ENCODE peak calls at places on chromosomes 13 and 19, in nine cellular contexts. T is GM23338, J is PC-3, Q is OCI-LY7, B is GM23248, Z is HCT116, Y is neural progenitor cell, O is SK-N-SH, D is MM.1S. V is an unnamed sample.

GRCh38 chr19:425056-425455 is 16.1 kb upstream of the C2CD4C start:
- DNase-seq in J (no peak), D (no peak), T (no peak), Q (no peak), O (no peak), Y (no peak), B (no peak), Z (no peak), V (no peak)

GRCh38 chr19:7199613-7200533 is 94.3 kb downstream of the INSR start:
- DNase-seq in Y (no peak), D (no peak), Z (peak), B (no peak), O (no peak), Q (peak), T (no peak), J (no peak), V (peak)

GRCh38 chr13:78137404-78138142 is 218.9 kb upstream of the EDNRB start:
- DNase-seq in Y (peak), Z (peak), Q (peak), T (peak), O (peak), J (peak), B (peak), D (peak), V (peak)

GRCh38 chr13:75687145-75687763 is 51.1 kb downstream of the LMO7 start:
- DNase-seq in Q (peak), Z (peak), T (peak), D (peak), B (peak), J (peak), Y (peak), O (peak), V (peak)

GRCh38 chr19:28046932-28047331 is 1166.0 kb downstream of the UQCRFS1 start:
- DNase-seq in Z (no peak), Q (no peak), D (no peak), T (no peak), Y (no peak), B (no peak), J (no peak), O (no peak), V (no peak)

GRCh38 chr13:100898431-100898830 is 223.8 kb upstream of the TMTC4 start:
- DNase-seq in Y (no peak), T (no peak), B (peak), J (no peak), Z (no peak), O (no peak), Q (no peak), D (no peak), V (no peak)

GRCh38 chr13:47433461-47434005 is 536.7 kb upstream of the HTR2A start:
- DNase-seq in B (peak), D (no peak), J (peak), Q (no peak), T (no peak), Y (no peak), Z (no peak), O (no peak), V (no peak)

GRCh38 chr19:37778613-37779138 is 710 bp downstream of the ZNF573 start:
- DNase-seq in Y (peak), Z (no peak), B (peak), Q (peak), O (peak), D (no peak), J (no peak), T (peak), V (peak)

GRCh38 chr13:46728777-46729176 is 68.2 kb downstream of the ESD start:
- DNase-seq in Z (no peak), J (peak), T (peak), D (no peak), Y (peak), B (peak), O (no peak), Q (peak), V (no peak)

GRCh38 chr13:51397262-51397933 is 55.4 kb downstream of the INTS6 start:
- DNase-seq in T (peak), Q (no peak), Y (peak), B (peak), O (peak), J (no peak), D (no peak), Z (no peak), V (peak)

GRCh38 chr19:10567696-10568443 is 909 bp downstream of the CDKN2D start:
- DNase-seq in Z (no peak), O (no peak), Q (no peak), B (peak), Y (no peak), J (no peak), T (no peak), D (no peak), V (no peak)

GRCh38 chr19:34998777-34999497 is 1.2 kb upstream of the GRAMD1A start:
- DNase-seq in D (no peak), J (no peak), O (peak), Y (no peak), Q (no peak), B (no peak), T (peak), Z (no peak), V (no peak)

GRCh38 chr13:37618554-37618953 is 20.0 kb upstream of the POSTN start:
- DNase-seq in D (no peak), O (no peak), J (no peak), T (no peak), Z (no peak), Q (no peak), B (peak), Y (no peak), V (no peak)

GRCh38 chr13:101917833-101918755 is 465.6 kb downstream of the ITGBL1 start:
- DNase-seq in O (peak), Q (no peak), T (peak), J (no peak), D (no peak), B (no peak), Y (peak), Z (no peak), V (no peak)

GRCh38 chr13:37202264-37202663 is 96.8 kb upstream of the CSNK1A1L start:
- DNase-seq in T (no peak), J (no peak), Z (no peak), B (peak), D (no peak), Y (no peak), Q (no peak), O (no peak), V (no peak)

GRCh38 chr13:27289016-27289665 is 18.5 kb downstream of the RASL11A start:
- DNase-seq in O (no peak), T (no peak), Y (no peak), Z (no peak), J (no peak), Q (no peak), D (no peak), B (no peak), V (no peak)

GRCh38 chr13:86051134-86052103 is 252.2 kb upstream of the SLITRK6 start:
- DNase-seq in Y (no peak), D (no peak), B (no peak), Z (no peak), J (peak), Q (no peak), T (peak), O (no peak), V (peak)

GRCh38 chr13:32407854-32408253 is 20.1 kb downstream of the N4BP2L1 start:
- DNase-seq in D (no peak), Q (no peak), B (no peak), T (no peak), Z (no peak), J (no peak), Y (no peak), O (no peak), V (no peak)

GRCh38 chr13:41495044-41495443 is 37.7 kb downstream of the RGCC start:
- DNase-seq in Z (no peak), B (no peak), O (no peak), Y (peak), Q (no peak), D (no peak), T (no peak), J (no peak), V (no peak)

GRCh38 chr13:102657630-102658029 is 37.2 kb downstream of the METTL21C start:
- DNase-seq in Q (no peak), Y (no peak), J (no peak), T (no peak), O (no peak), Z (no peak), B (peak), D (no peak), V (no peak)

GRCh38 chr19:1855040-1855827 is 7.0 kb upstream of the REXO1 start:
- DNase-seq in Z (peak), O (peak), B (peak), T (peak), D (peak), Y (peak), J (peak), Q (peak), V (peak)

GRCh38 chr13:108220042-108220441 is 1.9 kb downstream of the ABHD13 start:
- DNase-seq in O (no peak), Z (peak), Y (no peak), Q (no peak), T (peak), D (no peak), J (peak), B (no peak), V (peak)

GRCh38 chr13:22076658-22077057 is 405.8 kb downstream of the FGF9 start:
- DNase-seq in Y (no peak), Q (no peak), Z (no peak), J (no peak), O (no peak), B (no peak), D (no peak), T (no peak), V (no peak)

GRCh38 chr19:38684078-38684861 is 36.8 kb downstream of the ACTN4 start:
- DNase-seq in O (no peak), D (peak), J (peak), Z (peak), B (peak), T (no peak), Y (no peak), Q (no peak), V (peak)

GRCh38 chr13:40706439-40706838 is 40.0 kb upstream of the FOXO1 start:
- DNase-seq in J (no peak), Q (peak), Z (no peak), Y (no peak), D (no peak), B (no peak), T (no peak), O (no peak), V (no peak)

GRCh38 chr19:29714371-29714952 is 599 bp downstream of the C19orf12 start:
- DNase-seq in B (peak), D (no peak), Q (no peak), J (no peak), Z (no peak), Y (no peak), O (no peak), T (no peak), V (no peak)

GRCh38 chr13:34967851-34968562 is 25.9 kb downstream of the NBEA start:
- DNase-seq in D (no peak), B (no peak), Y (no peak), J (peak), Z (no peak), O (no peak), T (no peak), Q (no peak), V (no peak)

GRCh38 chr13:19838726-19839342 is 24.6 kb downstream of the ZMYM5 start:
- DNase-seq in Q (no peak), Z (no peak), Y (no peak), T (no peak), D (no peak), B (peak), J (no peak), O (no peak), V (no peak)

GRCh38 chr19:8004723-8005513 is 523 bp downstream of the ELAVL1 start:
- DNase-seq in T (peak), J (peak), Z (no peak), D (peak), Q (peak), B (peak), Y (no peak), O (peak), V (peak)

GRCh38 chr19:57321164-57321563 is 892 bp downstream of the ZNF543 start:
- DNase-seq in Z (no peak), O (no peak), B (peak), Q (no peak), Y (no peak), J (no peak), T (no peak), D (no peak), V (no peak)

GRCh38 chr13:31201341-31202024 is 1.7 kb downstream of the B3GLCT start:
- DNase-seq in J (peak), Y (no peak), D (no peak), Z (no peak), T (no peak), B (peak), O (peak), Q (no peak), V (no peak)

GRCh38 chr13:42094641-42095040 is 46.2 kb downstream of the DGKH start:
- DNase-seq in Z (no peak), T (no peak), O (no peak), B (no peak), D (no peak), J (no peak), Q (no peak), Y (no peak), V (no peak)

GRCh38 chr19:21947775-21948174 is 63.0 kb downstream of the ZNF208 start:
- DNase-seq in B (no peak), Q (peak), T (peak), J (no peak), Y (no peak), D (no peak), Z (peak), O (peak), V (no peak)

GRCh38 chr13:49373699-49374098 is 70.2 kb downstream of the CAB39L start:
- DNase-seq in D (no peak), B (peak), Q (peak), O (no peak), Y (no peak), J (no peak), T (no peak), Z (no peak), V (no peak)

GRCh38 chr13:86870388-86870966 is 800.7 kb upstream of the SLITRK5 start:
- DNase-seq in Q (peak), D (no peak), T (peak), B (peak), O (peak), Y (peak), J (peak), Z (no peak), V (peak)

GRCh38 chr19:33631628-33631995 is 9.9 kb downstream of the CHST8 start:
- DNase-seq in Y (no peak), Z (no peak), T (no peak), J (no peak), B (no peak), O (no peak), D (no peak), Q (no peak), V (no peak)

DNA sequence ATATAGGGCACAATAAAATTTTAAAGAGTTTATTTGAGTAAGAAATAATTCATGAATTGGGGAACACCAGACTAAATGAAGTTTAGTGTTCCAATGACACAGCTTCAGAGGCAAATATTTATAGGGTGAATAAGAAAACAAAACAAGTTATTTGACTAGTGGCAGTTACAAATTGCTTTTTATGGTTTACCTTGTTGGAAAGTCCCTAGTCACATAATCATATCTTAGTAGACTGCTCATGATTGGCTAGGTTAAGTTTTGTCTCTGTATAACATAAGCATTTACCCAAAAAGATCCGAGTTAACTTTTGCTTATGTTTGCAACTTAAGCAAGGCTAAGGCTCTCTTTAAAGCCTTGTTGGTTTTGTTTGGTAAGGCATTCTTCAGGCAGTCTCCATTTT is 224.7 kb upstream of the MIR17HG start:
- DNase-seq in J (no peak), Y (no peak), D (peak), B (no peak), Z (no peak), Q (no peak), O (no peak), T (no peak), V (no peak)
- H2AFZ ChIP-seq in J (no peak), Y (no peak), D (no peak), B (no peak), Z (no peak), Q (peak), O (no peak), T (no peak), V (no peak)

DNA sequence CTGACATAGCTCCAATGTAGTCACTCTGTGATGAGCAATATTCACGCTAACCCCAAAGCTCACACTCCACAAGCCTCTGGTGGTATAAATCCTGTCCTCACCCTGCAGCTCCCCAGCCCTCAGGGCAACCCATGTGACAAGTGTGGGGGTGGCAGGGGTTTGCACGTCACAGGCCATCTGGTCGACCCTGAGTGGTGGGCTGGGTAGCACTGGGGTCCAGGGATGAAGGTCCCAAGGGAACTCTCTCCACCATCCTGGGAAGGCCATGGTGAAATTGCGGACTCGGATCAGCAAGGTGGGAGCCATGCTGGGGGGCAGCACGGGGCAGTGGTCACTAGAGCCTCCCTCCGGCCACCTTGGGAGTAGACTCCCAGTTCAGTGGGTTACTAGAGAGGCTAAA is 100.0 kb upstream of the SOX1 start:
- DNase-seq in D (no peak), O (no peak), Y (no peak), Q (no peak), J (no peak), T (no peak), Z (no peak), B (no peak), V (no peak)
- TF ChIP-seq EZH2phosphoT487 in D (no peak), O (no peak), Y (no peak), Q (no peak), J (no peak), T (no peak), Z (no peak), B (no peak), V (no peak)

DNA sequence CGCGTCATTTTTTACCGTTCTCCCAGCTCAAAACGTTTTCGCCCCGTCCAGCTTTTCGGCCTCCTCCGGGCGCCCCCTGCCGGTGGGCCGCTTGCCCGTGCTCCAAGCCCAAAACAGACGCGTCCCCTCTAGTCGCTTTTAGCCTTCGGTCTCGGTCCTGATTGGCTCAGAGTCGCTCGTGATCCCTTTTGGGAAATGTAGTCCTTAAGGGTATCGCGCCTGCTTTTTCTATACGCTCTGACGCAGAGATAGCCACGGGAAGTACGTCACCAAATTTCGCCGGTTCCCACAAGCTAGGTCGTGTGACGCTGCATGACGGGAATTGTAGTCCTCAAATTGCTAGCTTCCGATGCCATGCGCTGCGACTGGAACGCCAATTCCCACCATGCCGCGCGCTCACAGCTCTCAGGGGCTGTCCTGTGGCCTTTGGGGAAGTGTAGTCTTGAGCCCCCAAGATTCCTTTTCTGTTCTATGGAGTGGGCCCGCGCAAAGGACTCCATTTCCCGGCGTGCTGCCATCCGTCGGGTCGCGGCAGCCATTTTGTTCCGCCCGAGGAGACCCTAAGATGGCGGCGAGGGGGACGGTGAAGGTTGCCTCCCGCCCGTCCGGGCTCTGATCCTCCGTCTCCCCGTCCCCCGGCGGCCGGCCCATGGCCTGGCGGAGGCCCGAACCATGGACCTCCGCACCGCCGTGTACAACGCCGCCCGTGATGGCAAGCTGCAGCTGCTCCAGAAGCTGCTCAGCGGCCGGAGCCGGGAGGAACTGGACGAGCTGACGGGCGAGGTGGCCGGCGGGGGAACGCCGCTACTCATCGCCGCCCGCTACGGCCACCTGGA is at the start of gene FEM1A:
- DNase-seq in J (peak), B (peak), O (peak), D (peak), Y (peak), Q (peak), T (peak), Z (peak), V (peak)
- H2AFZ ChIP-seq in J (peak), B (peak), O (peak), D (peak), Y (peak), Q (peak), T (no peak), Z (peak), V (peak)

DNA sequence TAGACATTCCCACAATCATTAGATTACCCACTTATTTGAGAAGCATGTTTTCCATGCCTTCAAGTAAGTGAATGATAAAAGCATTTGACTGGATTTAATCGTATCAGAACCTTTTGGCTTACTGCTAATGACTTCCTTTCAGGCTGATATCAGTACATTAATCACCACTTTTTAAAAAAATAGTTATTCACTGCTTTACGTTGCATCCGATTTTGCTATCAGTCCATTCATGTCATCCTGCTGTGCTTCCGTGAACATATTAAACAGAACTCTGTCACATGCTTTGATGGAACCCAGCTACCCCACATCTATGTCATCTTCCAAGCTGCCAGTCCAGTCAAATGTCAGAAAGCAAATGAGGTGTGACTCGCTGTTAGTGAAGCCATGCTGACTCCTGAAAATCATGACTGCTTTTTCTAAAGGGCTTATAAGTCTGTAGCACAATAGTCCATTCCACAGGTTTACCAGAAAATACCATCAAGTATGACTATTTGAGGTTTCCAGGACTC is 440.9 kb downstream of the IRS2 start:
- DNase-seq in O (peak), Q (no peak), T (no peak), Z (no peak), D (no peak), B (peak), J (peak), Y (no peak), V (no peak)
- TF ChIP-seq EZH2phosphoT487 in O (no peak), Q (no peak), T (no peak), Z (no peak), D (no peak), B (no peak), J (no peak), Y (no peak), V (no peak)

GRCh38 chr13:97631158-97631557 is 197.2 kb downstream of the RAP2A start:
- DNase-seq in Q (no peak), D (no peak), Y (peak), J (peak), Z (no peak), O (no peak), B (no peak), T (peak), V (no peak)

GRCh38 chr13:97629601-97630272 is 195.8 kb downstream of the RAP2A start:
- DNase-seq in O (no peak), Y (no peak), T (no peak), Q (no peak), B (no peak), D (no peak), J (no peak), Z (no peak), V (no peak)

GRCh38 chr13:97627566-97627965 is 193.6 kb downstream of the RAP2A start:
- DNase-seq in Y (peak), J (peak), B (peak), Q (no peak), O (no peak), Z (no peak), T (peak), D (no peak), V (peak)

GRCh38 chr13:97630725-97631124 is 196.8 kb downstream of the RAP2A start:
- DNase-seq in O (no peak), Y (no peak), J (no peak), Q (no peak), Z (no peak), D (no peak), T (no peak), B (no peak), V (no peak)
- H2AFZ ChIP-seq in O (no peak), Y (no peak), J (no peak), Q (no peak), Z (no peak), D (no peak), T (no peak), B (no peak), V (no peak)

GRCh38 chr19:50377051-50377441 is 789 bp downstream of the NR1H2 start:
- DNase-seq in J (peak), D (no peak), Y (no peak), O (peak), Z (peak), B (peak), Q (peak), T (peak), V (no peak)
- TF ChIP-seq EZH2phosphoT487 in J (no peak), D (no peak), Y (no peak), O (no peak), Z (no peak), B (no peak), Q (no peak), T (no peak), V (no peak)

GRCh38 chr19:47445937-47446402 is 25.7 kb downstream of the SLC8A2 start:
- DNase-seq in T (peak), Q (peak), O (peak), J (peak), B (peak), Z (no peak), Y (peak), D (no peak), V (peak)
- H2AFZ ChIP-seq in T (no peak), Q (no peak), O (peak), J (no peak), B (no peak), Z (no peak), Y (no peak), D (no peak), V (no peak)

GRCh38 chr19:12751635-12752034 is at the start of gene BEST2:
- DNase-seq in D (no peak), T (peak), J (no peak), Q (no peak), B (no peak), O (no peak), Y (no peak), Z (no peak), V (no peak)
- TF ChIP-seq EZH2phosphoT487 in D (no peak), T (no peak), J (no peak), Q (no peak), B (no peak), O (no peak), Y (no peak), Z (no peak), V (no peak)

V was measured in hepatocyte.